ENCODE peak calls at places on chromosomes 2 and 18, in five cellular contexts. One of them, this sample, is unnamed.

GRCh38 chr2:209367091-209367747 is 56.6 kb upstream of the MAP2 start:
- DNase-seq in left ventricle myocardium inferior: no peak
- DNase-seq in A673: no peak
- DNase-seq in body of pancreas: no peak
- DNase-seq in uterus: no peak
- DNase-seq in this sample: no peak

GRCh38 chr2:44974064-44974715 is 32.7 kb downstream of the SIX3 start:
- DNase-seq in uterus: no peak
- DNase-seq in A673: peak
- DNase-seq in body of pancreas: peak
- DNase-seq in left ventricle myocardium inferior: no peak
- DNase-seq in this sample: no peak

GRCh38 chr18:46070683-46071614 is 1.1 kb downstream of the PSTPIP2 start:
- DNase-seq in left ventricle myocardium inferior: no peak
- DNase-seq in A673: no peak
- DNase-seq in uterus: no peak
- DNase-seq in body of pancreas: peak
- DNase-seq in this sample: no peak

GRCh38 chr2:71504611-71505010 is 51.2 kb downstream of the DYSF start:
- DNase-seq in left ventricle myocardium inferior: no peak
- DNase-seq in A673: no peak
- DNase-seq in uterus: no peak
- DNase-seq in body of pancreas: no peak
- DNase-seq in this sample: no peak

GRCh38 chr2:75558132-75558530 is 2.6 kb downstream of the EVA1A start:
- DNase-seq in body of pancreas: no peak
- DNase-seq in uterus: no peak
- DNase-seq in A673: no peak
- DNase-seq in left ventricle myocardium inferior: no peak
- DNase-seq in this sample: no peak

GRCh38 chr18:79965119-79965902 is 868 bp downstream of the HSBP1L1 start:
- DNase-seq in left ventricle myocardium inferior: no peak
- DNase-seq in uterus: peak
- DNase-seq in A673: peak
- DNase-seq in body of pancreas: peak
- DNase-seq in this sample: no peak

GRCh38 chr2:128732976-128733431 is 414.3 kb upstream of the HS6ST1 start:
- DNase-seq in body of pancreas: peak
- DNase-seq in left ventricle myocardium inferior: no peak
- DNase-seq in A673: peak
- DNase-seq in uterus: no peak
- DNase-seq in this sample: no peak

GRCh38 chr2:102253140-102253752 is 58.1 kb upstream of the IL1RL1 start:
- DNase-seq in body of pancreas: no peak
- DNase-seq in left ventricle myocardium inferior: no peak
- DNase-seq in uterus: no peak
- DNase-seq in A673: no peak
- DNase-seq in this sample: no peak

GRCh38 chr18:79849328-79850207 is 51.8 kb downstream of the KCNG2 start:
- DNase-seq in uterus: no peak
- DNase-seq in left ventricle myocardium inferior: no peak
- DNase-seq in body of pancreas: no peak
- DNase-seq in A673: no peak
- DNase-seq in this sample: no peak

GRCh38 chr2:16643099-16643498 is 22.5 kb downstream of the CYRIA start:
- DNase-seq in A673: peak
- DNase-seq in uterus: no peak
- DNase-seq in left ventricle myocardium inferior: no peak
- DNase-seq in body of pancreas: no peak
- DNase-seq in this sample: no peak

GRCh38 chr2:85584354-85584856 is at the start of gene VAMP5:
- DNase-seq in uterus: peak
- DNase-seq in body of pancreas: no peak
- DNase-seq in left ventricle myocardium inferior: peak
- DNase-seq in A673: no peak
- DNase-seq in this sample: peak

GRCh38 chr2:61959381-61960293 is 54.2 kb downstream of the COMMD1 start:
- DNase-seq in uterus: no peak
- DNase-seq in left ventricle myocardium inferior: no peak
- DNase-seq in body of pancreas: no peak
- DNase-seq in A673: peak
- DNase-seq in this sample: no peak

GRCh38 chr2:109591236-109591635 is 22.5 kb downstream of the SEPTIN10 start:
- DNase-seq in body of pancreas: no peak
- DNase-seq in A673: no peak
- DNase-seq in uterus: no peak
- DNase-seq in left ventricle myocardium inferior: no peak
- DNase-seq in this sample: no peak

GRCh38 chr2:202494300-202494699 is 118.2 kb downstream of the BMPR2 start:
- DNase-seq in A673: no peak
- DNase-seq in body of pancreas: peak
- DNase-seq in left ventricle myocardium inferior: no peak
- DNase-seq in uterus: no peak
- DNase-seq in this sample: no peak

GRCh38 chr2:27581417-27582128 is 1.3 kb upstream of the ZNF512 start:
- DNase-seq in A673: no peak
- DNase-seq in uterus: no peak
- DNase-seq in body of pancreas: no peak
- DNase-seq in left ventricle myocardium inferior: no peak
- DNase-seq in this sample: no peak

GRCh38 chr2:27584597-27584996 is 1.8 kb downstream of the ZNF512 start:
- DNase-seq in body of pancreas: no peak
- DNase-seq in uterus: no peak
- DNase-seq in left ventricle myocardium inferior: no peak
- DNase-seq in A673: no peak
- DNase-seq in this sample: no peak

GRCh38 chr2:27582695-27583389 is at the start of gene ZNF512:
- DNase-seq in body of pancreas: peak
- DNase-seq in A673: peak
- DNase-seq in uterus: peak
- DNase-seq in left ventricle myocardium inferior: peak
- DNase-seq in this sample: peak

GRCh38 chr2:27583390-27583915 is 611 bp downstream of the ZNF512 start:
- DNase-seq in left ventricle myocardium inferior: no peak
- DNase-seq in body of pancreas: no peak
- DNase-seq in uterus: no peak
- DNase-seq in A673: no peak
- DNase-seq in this sample: no peak

DNA sequence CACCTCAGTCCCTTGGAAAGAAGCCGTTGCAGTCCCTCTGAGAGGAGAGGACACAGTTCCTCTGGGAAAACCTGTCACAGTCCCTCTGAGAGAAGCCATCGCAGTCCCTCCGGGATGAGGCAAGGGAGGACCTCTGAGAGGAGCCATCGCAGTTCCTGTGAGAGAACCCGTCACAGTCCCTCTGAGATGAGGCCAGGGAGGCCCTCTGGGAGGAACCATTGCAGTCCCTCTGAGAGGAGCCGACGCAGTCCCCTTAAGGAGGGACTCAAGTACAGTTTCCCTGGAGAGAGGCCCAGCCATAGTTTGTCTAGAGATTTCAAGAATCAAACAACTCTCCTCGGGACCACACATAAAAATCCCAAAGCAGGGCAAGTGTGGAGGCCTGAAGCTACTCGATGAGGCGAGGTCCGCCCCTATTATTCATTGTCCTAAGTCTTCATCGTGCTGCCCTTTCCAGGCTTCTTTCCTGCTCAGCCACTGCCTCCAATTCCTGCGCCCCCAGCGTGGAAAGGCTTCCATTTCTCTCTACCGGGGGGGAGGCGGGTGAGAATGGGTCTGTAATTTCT is 630 bp upstream of the ZNF512 start:
- DNase-seq in A673: peak
- DNase-seq in left ventricle myocardium inferior: no peak
- DNase-seq in uterus: no peak
- DNase-seq in body of pancreas: no peak
- DNase-seq in this sample: no peak
- H3K4me3 ChIP-seq in A673: peak
- H3K4me3 ChIP-seq in left ventricle myocardium inferior: peak
- H3K4me3 ChIP-seq in uterus: peak
- H3K4me3 ChIP-seq in body of pancreas: no peak
- H3K4me3 ChIP-seq in this sample: peak

GRCh38 chr2:233404227-233404626 is 49.9 kb downstream of the DGKD start:
- DNase-seq in left ventricle myocardium inferior: no peak
- DNase-seq in A673: peak
- DNase-seq in body of pancreas: peak
- DNase-seq in uterus: no peak
- DNase-seq in this sample: no peak
- TF ChIP-seq CTCF in left ventricle myocardium inferior: peak
- TF ChIP-seq CTCF in A673: peak
- TF ChIP-seq CTCF in body of pancreas: peak
- TF ChIP-seq CTCF in uterus: no peak
- TF ChIP-seq CTCF in this sample: peak

DNA sequence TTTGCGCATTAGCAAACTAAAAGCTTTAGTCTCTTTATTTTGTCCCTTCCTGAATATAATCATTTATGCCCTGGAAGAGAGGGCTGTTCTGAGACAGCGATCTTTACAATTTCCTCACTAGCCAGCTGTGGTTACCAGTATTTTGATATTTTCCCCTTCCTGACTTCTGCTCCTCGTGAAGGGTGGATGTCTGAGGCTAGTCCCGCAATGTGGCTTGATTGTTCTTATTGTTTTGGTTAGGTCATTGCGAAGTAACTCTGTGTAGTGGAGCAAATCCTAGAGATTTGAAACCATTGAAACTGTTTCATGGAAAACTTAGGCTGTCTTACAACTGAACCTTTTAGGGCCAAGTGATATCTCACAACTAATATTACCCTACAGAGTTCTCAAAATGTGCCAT is 2.4 kb downstream of the MRPL33 start:
- DNase-seq in body of pancreas: no peak
- DNase-seq in left ventricle myocardium inferior: no peak
- DNase-seq in uterus: no peak
- DNase-seq in A673: no peak
- DNase-seq in this sample: no peak
- H3K4me3 ChIP-seq in body of pancreas: no peak
- H3K4me3 ChIP-seq in left ventricle myocardium inferior: peak
- H3K4me3 ChIP-seq in uterus: no peak
- H3K4me3 ChIP-seq in A673: no peak
- H3K4me3 ChIP-seq in this sample: peak

GRCh38 chr18:37553633-37554398 is 11.8 kb downstream of the CELF4 start:
- DNase-seq in left ventricle myocardium inferior: no peak
- DNase-seq in A673: no peak
- DNase-seq in body of pancreas: no peak
- DNase-seq in uterus: no peak
- DNase-seq in this sample: no peak
- TF ChIP-seq CTCF in left ventricle myocardium inferior: peak
- TF ChIP-seq CTCF in A673: no peak
- TF ChIP-seq CTCF in body of pancreas: no peak
- TF ChIP-seq CTCF in uterus: no peak
- TF ChIP-seq CTCF in this sample: no peak

DNA sequence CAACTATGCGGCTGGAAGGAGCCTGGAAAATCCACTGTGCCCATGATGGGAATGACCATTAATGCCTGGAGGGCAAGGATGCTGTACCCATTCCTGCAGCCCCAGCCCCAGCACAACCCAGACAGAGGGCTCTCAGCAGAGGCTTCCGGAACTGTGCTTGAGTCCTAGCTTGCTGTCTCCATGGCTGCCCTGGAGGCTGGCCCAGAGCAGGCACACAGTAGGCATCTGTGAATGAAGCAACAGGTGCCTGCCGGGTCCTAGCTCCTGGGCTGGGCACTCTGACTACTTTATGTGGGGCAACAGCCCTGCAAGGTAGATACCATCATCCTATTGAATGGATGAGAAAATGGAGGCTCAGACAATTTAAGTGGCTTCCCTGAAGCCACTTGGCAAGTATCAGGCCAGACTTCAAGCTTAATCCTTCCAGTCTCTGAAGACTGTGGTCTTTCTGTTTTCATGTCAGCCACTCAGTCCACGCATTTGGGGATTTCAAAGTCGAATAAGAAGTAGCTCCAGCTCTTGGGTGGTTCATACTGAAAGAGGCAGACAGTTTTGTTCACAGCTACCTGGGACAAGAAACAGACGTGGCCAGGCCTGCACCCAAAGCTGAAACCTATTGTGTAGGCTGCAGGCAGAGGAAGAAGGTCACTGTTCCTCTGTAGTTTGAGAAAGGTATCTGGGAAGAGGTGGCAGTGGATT is 237.5 kb downstream of the ZBTB7C start:
- DNase-seq in uterus: no peak
- DNase-seq in left ventricle myocardium inferior: no peak
- DNase-seq in A673: no peak
- DNase-seq in body of pancreas: no peak
- DNase-seq in this sample: no peak
- H3K4me3 ChIP-seq in uterus: no peak
- H3K4me3 ChIP-seq in left ventricle myocardium inferior: no peak
- H3K4me3 ChIP-seq in A673: no peak
- H3K4me3 ChIP-seq in body of pancreas: no peak
- H3K4me3 ChIP-seq in this sample: no peak

DNA sequence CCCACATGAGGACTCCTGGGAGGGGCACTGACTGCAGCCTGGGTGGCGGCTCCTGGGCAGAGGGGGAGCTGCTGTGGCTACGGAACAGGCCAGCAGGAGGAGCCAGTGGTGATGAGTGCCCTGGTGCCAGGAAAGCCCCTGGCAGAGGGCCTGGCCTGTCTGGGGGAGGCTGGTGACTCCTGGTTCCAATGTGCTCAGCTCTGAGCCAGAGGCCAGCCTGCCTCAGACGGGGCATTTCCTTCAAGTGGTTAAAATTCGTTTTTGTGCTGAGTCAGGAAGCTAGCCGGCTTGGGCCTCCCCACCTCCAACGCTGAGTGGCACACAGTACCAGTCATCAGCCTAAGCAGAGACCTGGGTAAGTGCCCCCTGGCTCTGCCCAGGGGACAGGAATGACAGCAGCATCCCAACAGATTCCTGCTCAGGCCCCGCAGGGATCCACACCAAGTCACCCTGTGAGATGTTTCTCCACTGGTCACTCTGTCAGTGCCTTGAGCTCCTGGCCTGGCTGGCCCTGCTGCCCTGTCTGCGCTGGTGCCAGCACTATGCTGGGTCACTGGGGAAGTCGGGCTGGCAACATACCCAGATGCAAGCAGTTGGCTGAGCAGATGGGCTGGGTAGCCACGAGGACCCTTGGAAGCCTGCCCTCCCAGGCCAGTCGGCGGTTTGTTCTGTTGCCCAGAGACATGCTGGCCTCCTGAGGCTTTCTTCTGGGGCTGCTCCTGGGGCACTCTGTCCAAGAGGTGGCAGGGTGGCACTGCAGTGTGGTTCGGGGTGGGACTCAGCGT is 7.1 kb upstream of the KLF11 start:
- DNase-seq in A673: peak
- DNase-seq in left ventricle myocardium inferior: peak
- DNase-seq in body of pancreas: peak
- DNase-seq in uterus: peak
- DNase-seq in this sample: peak
- TF ChIP-seq CTCF in A673: peak
- TF ChIP-seq CTCF in left ventricle myocardium inferior: peak
- TF ChIP-seq CTCF in body of pancreas: peak
- TF ChIP-seq CTCF in uterus: peak
- TF ChIP-seq CTCF in this sample: peak

DNA sequence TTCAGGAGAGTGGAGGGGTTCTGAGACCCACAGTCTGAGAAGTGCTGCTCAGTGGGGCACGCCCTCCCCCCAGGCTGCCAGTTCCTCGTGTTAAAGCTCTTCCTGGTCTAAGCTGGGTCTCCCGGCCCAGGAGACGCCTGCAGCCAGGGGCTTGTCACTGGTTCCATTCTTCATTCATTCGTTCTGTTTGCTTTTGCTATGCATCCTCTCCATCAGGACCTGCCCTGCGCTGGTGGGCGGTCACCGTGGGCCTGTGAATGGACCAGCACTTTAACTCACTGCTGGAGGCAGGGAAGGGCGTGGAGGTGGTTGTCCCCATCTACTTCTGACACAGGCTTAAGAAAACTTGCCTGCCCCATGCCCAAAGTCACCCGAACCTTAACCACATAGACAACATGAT is 272.8 kb upstream of the HDAC4 start:
- DNase-seq in A673: no peak
- DNase-seq in left ventricle myocardium inferior: no peak
- DNase-seq in body of pancreas: no peak
- DNase-seq in uterus: no peak
- DNase-seq in this sample: no peak
- H3K4me3 ChIP-seq in A673: no peak
- H3K4me3 ChIP-seq in left ventricle myocardium inferior: no peak
- H3K4me3 ChIP-seq in body of pancreas: no peak
- H3K4me3 ChIP-seq in uterus: no peak
- H3K4me3 ChIP-seq in this sample: no peak